ENCODE peak calls at places on chromosomes 13 and 19, in four cellular contexts. Q is A549, U is cardiac fibroblast, S is fibroblast of mammary gland. L is an unnamed sample.

GRCh38 chr19:11927227-11927626 is 2.3 kb downstream of the ZNF700 start:
- DNase-seq in U (no peak), Q (no peak), S (no peak), L (no peak)

GRCh38 chr13:33785384-33785783 is 32.6 kb upstream of the RFC3 start:
- DNase-seq in S (no peak), U (no peak), Q (no peak), L (no peak)

GRCh38 chr19:4374451-4375163 is 25.7 kb downstream of the SH3GL1 start:
- DNase-seq in U (peak), S (peak), Q (peak), L (peak)

GRCh38 chr19:3656073-3656746 is 29.6 kb upstream of the CACTIN start:
- DNase-seq in Q (no peak), S (peak), U (no peak), L (peak)

GRCh38 chr19:47309608-47310007 is at the start of gene C5AR1:
- DNase-seq in S (no peak), Q (no peak), U (no peak), L (no peak)

GRCh38 chr19:38647966-38648788 is 728 bp downstream of the ACTN4 start:
- DNase-seq in Q (no peak), S (no peak), U (no peak), L (no peak)

GRCh38 chr19:48715681-48716171 is 3.8 kb downstream of the MAMSTR start:
- DNase-seq in Q (no peak), S (peak), U (no peak), L (no peak)

GRCh38 chr19:38277549-38277948 is 13.2 kb downstream of the SPINT2 start:
- DNase-seq in S (peak), Q (no peak), U (peak), L (peak)

GRCh38 chr13:97125051-97125809 is 96.9 kb upstream of the MBNL2 start:
- DNase-seq in U (peak), S (peak), Q (no peak), L (peak)

GRCh38 chr19:29831041-29831548 is 19.3 kb downstream of the CCNE1 start:
- DNase-seq in Q (no peak), U (no peak), S (no peak), L (peak)

GRCh38 chr19:23160766-23161165 is 43.9 kb downstream of the ZNF730 start:
- DNase-seq in U (no peak), Q (no peak), S (no peak), L (no peak)

GRCh38 chr19:55446060-55446459 is 3.0 kb upstream of the SHISA7 start:
- DNase-seq in Q (no peak), U (no peak), S (no peak), L (peak)

GRCh38 chr19:33346665-33347064 is 26.8 kb upstream of the CEBPG start:
- DNase-seq in U (no peak), Q (no peak), S (no peak), L (no peak)

GRCh38 chr13:61113140-61113658 is 302.4 kb downstream of the PCDH20 start:
- DNase-seq in Q (no peak), S (no peak), U (no peak), L (no peak)

GRCh38 chr13:24280722-24281121 is 28.7 kb upstream of the C1QTNF9 start:
- DNase-seq in U (no peak), Q (no peak), S (no peak), L (no peak)

GRCh38 chr19:47363758-47364529 is 14.8 kb downstream of the DHX34 start:
- DNase-seq in S (peak), Q (no peak), U (peak), L (peak)

GRCh38 chr19:38869160-38869835 is 8.8 kb downstream of the RINL start:
- DNase-seq in U (peak), Q (no peak), S (no peak), L (no peak)

GRCh38 chr13:23828866-23829265 is 60.3 kb downstream of the MIPEP start:
- DNase-seq in Q (no peak), U (peak), S (peak), L (peak)

GRCh38 chr19:32814046-32814445 is 55.5 kb downstream of the SLC7A9 start:
- DNase-seq in S (no peak), U (no peak), Q (no peak), L (no peak)

GRCh38 chr19:21084343-21084742 is 2.3 kb downstream of the ZNF714 start:
- DNase-seq in Q (no peak), U (peak), S (peak), L (peak)

GRCh38 chr19:21022996-21023395 is 2.5 kb downstream of the ZNF430 start:
- DNase-seq in U (peak), S (peak), Q (no peak), L (peak)

GRCh38 chr19:18270304-18270703 is 3.9 kb downstream of the IQCN start:
- DNase-seq in S (no peak), U (no peak), Q (no peak), L (no peak)

GRCh38 chr13:93244918-93245280 is 18.3 kb downstream of the GPC6 start:
- DNase-seq in S (peak), Q (no peak), U (peak), L (peak)

GRCh38 chr13:30158774-30159445 is 148.4 kb downstream of the KATNAL1 start:
- DNase-seq in Q (no peak), U (peak), S (peak), L (peak)

GRCh38 chr13:29914591-29914990 is 64.2 kb upstream of the UBL3 start:
- DNase-seq in U (no peak), Q (no peak), S (no peak), L (no peak)

GRCh38 chr13:31234729-31235128 is 35.0 kb downstream of the B3GLCT start:
- DNase-seq in S (peak), U (peak), Q (peak), L (peak)

GRCh38 chr19:13066231-13066630 is 36.4 kb downstream of the LYL1 start:
- DNase-seq in Q (no peak), S (no peak), U (no peak), L (no peak)

GRCh38 chr13:29771247-29771646 is 79.2 kb downstream of the UBL3 start:
- DNase-seq in S (peak), Q (no peak), U (peak), L (peak)

GRCh38 chr19:16584825-16585801 is 12.9 kb upstream of the SLC35E1 start:
- DNase-seq in S (no peak), Q (no peak), U (no peak), L (no peak)

GRCh38 chr13:28250542-28250941 is 112.2 kb downstream of the PAN3 start:
- DNase-seq in S (no peak), U (no peak), Q (no peak), L (no peak)

GRCh38 chr19:5691205-5691929 is 1.3 kb downstream of the RPL36 start:
- DNase-seq in U (peak), S (peak), Q (no peak), L (peak)

GRCh38 chr19:5692785-5693194 is 2.7 kb downstream of the RPL36 start:
- DNase-seq in Q (no peak), U (no peak), S (no peak), L (no peak)

GRCh38 chr19:5690955-5691204 is 785 bp downstream of the RPL36 start:
- DNase-seq in Q (no peak), U (no peak), S (no peak), L (peak)

GRCh38 chr19:5693195-5694166 is 3.4 kb downstream of the RPL36 start:
- DNase-seq in S (no peak), Q (no peak), U (no peak), L (peak)

DNA sequence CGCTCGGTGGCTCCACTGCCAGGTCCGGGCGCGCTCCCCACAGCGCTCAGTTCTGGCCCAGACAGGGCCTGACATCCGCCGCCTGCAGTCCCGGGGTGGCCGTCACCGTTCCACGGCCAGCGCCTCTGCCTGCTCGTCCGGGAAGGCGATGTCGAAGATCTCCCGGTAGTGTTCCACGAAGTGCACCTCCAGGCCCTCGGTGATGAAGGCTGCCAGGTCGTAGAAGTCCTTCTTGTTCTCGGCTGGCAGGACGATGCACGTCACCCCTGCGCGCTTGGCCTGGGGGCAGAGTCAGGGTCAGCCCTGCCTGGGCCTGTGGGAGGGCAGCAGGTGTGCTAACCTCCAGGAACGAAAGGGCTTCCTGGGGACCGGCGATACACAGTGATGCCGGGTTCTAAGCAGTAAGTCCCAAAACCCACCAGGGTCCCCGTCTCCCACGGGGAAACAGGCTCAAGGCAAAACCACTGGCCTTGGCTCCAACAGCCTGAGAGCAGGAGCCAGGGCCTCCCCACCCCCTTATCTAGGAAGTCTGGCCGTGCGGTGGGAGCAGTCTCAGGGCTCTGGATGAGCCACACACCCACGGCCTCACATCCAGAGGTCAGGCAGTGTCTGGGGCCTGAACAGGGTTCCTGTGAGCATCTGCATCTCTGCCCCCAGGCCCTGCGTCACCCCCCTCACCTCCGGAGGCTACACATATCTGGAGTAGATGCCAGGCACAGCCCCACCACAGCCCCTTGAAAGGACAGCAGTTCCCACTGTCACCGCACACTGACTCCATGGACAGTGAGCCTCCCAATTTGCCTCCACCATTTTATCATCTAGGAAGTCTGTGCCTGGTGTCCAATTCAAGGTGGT is 2.1 kb downstream of the RPL36 start:
- DNase-seq in Q (no peak), U (no peak), S (peak), L (peak)
- H3K4me3 ChIP-seq in Q (peak), U (peak), S (peak), L (peak)

DNA sequence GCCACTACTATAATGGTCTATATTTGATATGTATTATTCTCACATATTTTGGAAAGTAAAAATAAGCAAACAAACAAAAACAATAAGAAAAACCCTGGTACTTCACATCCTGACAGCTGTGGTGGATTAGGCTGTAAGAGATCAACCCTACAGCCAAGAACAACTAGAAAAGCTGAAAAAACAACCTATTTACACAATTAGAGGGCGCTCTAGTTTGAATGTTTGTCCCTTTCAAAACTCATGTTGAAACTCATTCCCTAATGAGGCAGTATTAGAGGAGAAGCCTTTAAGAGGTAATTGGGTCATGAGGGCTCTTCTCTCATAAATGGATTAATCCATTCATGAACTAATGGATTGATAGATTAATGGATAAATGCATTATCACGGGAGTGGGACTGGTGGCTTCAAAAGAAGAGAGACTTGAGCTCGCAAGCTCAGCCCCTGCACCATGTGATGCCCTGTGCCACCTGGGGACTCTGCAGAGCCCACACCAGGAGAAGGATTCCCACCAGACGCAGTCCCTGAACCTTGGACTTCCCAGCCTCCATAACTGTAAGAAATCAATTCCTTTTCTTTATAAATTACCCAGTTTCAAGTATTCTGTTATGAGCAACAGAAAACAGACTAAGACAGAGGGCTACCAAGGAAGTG is 733.9 kb upstream of the ARGLU1 start:
- DNase-seq in U (peak), Q (no peak), S (peak), L (no peak)
- TF ChIP-seq CTCF in U (no peak), Q (no peak), S (peak), L (no peak)

GRCh38 chr19:15222738-15223648 is 9.3 kb downstream of the EPHX3 start:
- DNase-seq in Q (peak), U (peak), S (peak), L (peak)
- H3K4me3 ChIP-seq in Q (peak), U (peak), S (peak), L (peak)

GRCh38 chr19:7500811-7501450 is 12.1 kb upstream of the PEX11G start:
- DNase-seq in Q (peak), S (peak), U (peak), L (peak)

GRCh38 chr19:7502552-7502951 is 13.4 kb upstream of the ZNF358 start:
- DNase-seq in S (no peak), Q (no peak), U (no peak), L (no peak)

GRCh38 chr19:7492142-7493055 is 3.6 kb upstream of the PEX11G start:
- DNase-seq in U (peak), S (peak), Q (no peak), L (peak)

GRCh38 chr19:7494416-7495098 is 5.7 kb upstream of the PEX11G start:
- DNase-seq in Q (no peak), S (peak), U (peak), L (peak)

GRCh38 chr19:7497292-7497691 is 8.5 kb upstream of the PEX11G start:
- DNase-seq in S (no peak), U (peak), Q (no peak), L (no peak)
- TF ChIP-seq CTCF in S (peak), U (peak), Q (no peak), L (peak)

DNA sequence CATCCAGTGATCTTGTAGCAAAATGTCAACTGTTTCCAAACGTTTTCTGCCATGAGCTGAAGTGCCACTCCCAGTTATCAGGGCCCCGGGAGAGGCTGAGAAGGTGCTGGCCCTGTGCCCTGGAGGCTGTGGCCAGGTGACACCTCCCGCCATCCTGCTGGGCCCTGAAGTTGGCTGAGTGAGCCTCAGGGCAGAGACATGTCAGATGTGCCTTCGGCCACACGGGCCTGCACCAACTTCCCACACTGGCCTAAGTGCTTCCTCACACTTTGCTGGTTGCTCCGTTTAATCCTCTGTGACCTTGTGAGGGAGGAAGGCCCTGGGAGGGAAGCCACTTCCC is 4.8 kb downstream of the ADPRHL1 start:
- DNase-seq in S (no peak), U (no peak), Q (no peak), L (no peak)
- H3K4me3 ChIP-seq in S (peak), U (no peak), Q (peak), L (peak)

GRCh38 chr13:52067237-52067636 is 42.7 kb downstream of the UTP14C start:
- DNase-seq in Q (no peak), S (peak), U (no peak), L (peak)

DNA sequence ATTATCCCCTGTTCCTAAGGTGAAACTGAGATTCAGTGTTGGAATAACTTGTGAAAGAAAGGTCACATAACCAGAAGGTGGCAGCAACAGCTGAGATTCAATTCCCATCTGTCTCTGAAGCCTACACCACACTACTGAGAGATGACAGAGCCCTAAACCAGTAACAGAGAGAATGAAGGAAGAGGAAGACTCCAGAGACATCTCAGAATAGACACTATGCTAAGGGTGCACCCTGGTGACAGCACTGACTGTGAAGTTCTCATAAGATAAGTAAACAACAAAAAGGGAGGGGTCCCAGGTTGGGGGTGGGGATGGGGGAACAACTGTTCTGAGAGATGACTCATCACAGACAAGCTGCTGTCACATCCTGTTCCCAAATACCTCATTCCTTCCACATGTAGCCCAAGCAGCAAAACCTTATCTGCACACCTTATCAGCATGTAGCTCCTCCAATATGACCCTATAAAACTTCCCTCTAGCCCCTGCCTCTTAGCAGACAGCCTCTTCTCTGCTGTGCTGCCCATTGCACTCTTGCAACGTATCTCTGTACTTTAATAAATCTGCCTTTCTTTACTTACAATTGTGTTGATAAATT is 46.5 kb downstream of the UTP14C start:
- DNase-seq in S (peak), U (peak), Q (no peak), L (peak)
- TF ChIP-seq CTCF in S (peak), U (peak), Q (no peak), L (peak)

GRCh38 chr13:87426737-87427136 is 244.4 kb upstream of the SLITRK5 start:
- DNase-seq in U (no peak), Q (no peak), S (no peak), L (peak)
- H3K4me3 ChIP-seq in U (no peak), Q (no peak), S (no peak), L (no peak)

DNA sequence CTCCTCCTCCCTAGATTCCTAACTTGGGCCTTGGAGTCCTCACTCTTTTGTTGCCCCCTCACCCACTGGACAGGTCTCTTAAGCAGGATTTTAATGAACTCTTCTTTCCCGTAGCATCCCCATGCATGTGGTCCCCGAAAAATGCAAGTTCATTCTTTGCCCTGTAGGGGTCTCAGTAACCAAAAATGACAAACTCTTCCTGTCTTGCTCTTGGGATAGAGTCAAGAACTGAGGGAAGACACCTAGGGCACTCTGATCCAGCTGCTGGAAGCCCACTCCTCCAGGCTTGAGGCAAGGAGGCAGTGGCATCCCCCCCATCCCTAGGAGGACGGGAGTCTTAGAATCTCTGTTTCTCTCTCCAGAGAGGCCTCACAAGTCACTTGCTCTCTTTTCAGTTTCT is 987.0 kb downstream of the DIAPH3 start:
- DNase-seq in U (no peak), S (no peak), Q (no peak), L (no peak)
- TF ChIP-seq CTCF in U (peak), S (no peak), Q (no peak), L (no peak)

GRCh38 chr19:2477732-2478191 is 1.8 kb downstream of the GADD45B start:
- DNase-seq in S (peak), Q (no peak), U (peak), L (peak)

GRCh38 chr19:2478324-2478755 is 2.4 kb downstream of the GADD45B start:
- DNase-seq in U (peak), S (peak), Q (no peak), L (peak)

GRCh38 chr19:2478756-2479555 is 3.0 kb downstream of the GADD45B start:
- DNase-seq in Q (no peak), S (peak), U (peak), L (peak)

GRCh38 chr19:2481466-2481865 is 5.5 kb downstream of the GADD45B start:
- DNase-seq in U (no peak), Q (no peak), S (no peak), L (no peak)

GRCh38 chr19:2479556-2480194 is 3.7 kb downstream of the GADD45B start:
- DNase-seq in Q (no peak), U (peak), S (no peak), L (no peak)
- H3K4me3 ChIP-seq in Q (no peak), U (no peak), S (no peak), L (no peak)

GRCh38 chr19:14089412-14089661 is 1.2 kb downstream of the SAMD1 start:
- DNase-seq in U (peak), S (peak), Q (no peak), L (no peak)
- TF ChIP-seq CTCF in U (no peak), S (no peak), Q (no peak), L (peak)